ENCODE peak calls at places on chromosomes 13 and 19, in eight cellular contexts. L is H9, Q is HCT116, V is psoas muscle, I is heart right ventricle, A is epithelial cell of esophagus, S is lower leg skin, Y is BE2C. R is an unnamed sample.

GRCh38 chr13:25990801-25991200 is 61.0 kb downstream of the SHISA2 start:
- DNase-seq in L (no peak), Q (no peak), V (no peak), I (no peak), A (no peak), S (no peak), Y (no peak), R (peak)

GRCh38 chr19:38399081-38399480 is 3.8 kb upstream of the FAM98C start:
- DNase-seq in L (no peak), Q (no peak), V (no peak), I (no peak), A (no peak), S (no peak), Y (no peak), R (no peak)

GRCh38 chr19:30328096-30328495 is 44.1 kb upstream of the ZNF536 start:
- DNase-seq in L (peak), Q (no peak), V (no peak), I (no peak), A (no peak), S (peak), Y (no peak), R (no peak)

GRCh38 chr19:29483944-29484581 is 41.7 kb upstream of the VSTM2B start:
- DNase-seq in L (peak), Q (no peak), V (no peak), I (no peak), A (no peak), S (peak), Y (no peak), R (no peak)

GRCh38 chr13:113023217-113023597 is 54.2 kb downstream of the MCF2L start:
- DNase-seq in L (no peak), Q (no peak), V (no peak), I (peak), A (peak), S (no peak), Y (no peak), R (no peak)

GRCh38 chr13:36344173-36344572 is 2.0 kb downstream of the SPART start:
- DNase-seq in L (no peak), Q (no peak), V (no peak), I (no peak), A (peak), S (no peak), Y (no peak), R (no peak)

GRCh38 chr13:20902438-20903163 is at the start of gene XPO4:
- DNase-seq in L (peak), Q (peak), V (peak), I (peak), A (peak), S (peak), Y (peak), R (peak)

GRCh38 chr19:38852231-38853044 is 2.7 kb upstream of the HNRNPL start:
- DNase-seq in L (peak), Q (no peak), V (peak), I (no peak), A (peak), S (peak), Y (no peak), R (no peak)

GRCh38 chr19:30228113-30228725 is 144.0 kb upstream of the ZNF536 start:
- DNase-seq in L (no peak), Q (no peak), V (no peak), I (no peak), A (no peak), S (no peak), Y (peak), R (peak)

GRCh38 chr13:108195146-108195545 is 20.2 kb downstream of the LIG4 start:
- DNase-seq in L (no peak), Q (no peak), V (no peak), I (no peak), A (peak), S (no peak), Y (no peak), R (no peak)

GRCh38 chr13:41127746-41128145 is 4.9 kb downstream of the KBTBD6 start:
- DNase-seq in L (no peak), Q (no peak), V (no peak), I (no peak), A (peak), S (no peak), Y (no peak), R (no peak)

GRCh38 chr19:56751078-56751489 is 79.5 kb upstream of the ZNF835 start:
- DNase-seq in L (no peak), Q (no peak), V (no peak), I (no peak), A (no peak), S (no peak), Y (no peak), R (no peak)

GRCh38 chr13:81320516-81320915 is 979.6 kb upstream of the SPRY2 start:
- DNase-seq in L (no peak), Q (no peak), V (no peak), I (no peak), A (no peak), S (no peak), Y (no peak), R (no peak)

GRCh38 chr13:111383591-111384440 is 63.4 kb downstream of the TEX29 start:
- DNase-seq in L (peak), Q (no peak), V (no peak), I (no peak), A (no peak), S (peak), Y (no peak), R (no peak)

GRCh38 chr13:30307966-30308290 is 577 bp upstream of the KATNAL1 start:
- DNase-seq in L (no peak), Q (no peak), V (no peak), I (no peak), A (no peak), S (no peak), Y (no peak), R (no peak)

GRCh38 chr13:77584111-77584510 is 48.6 kb downstream of the SCEL start:
- DNase-seq in L (no peak), Q (no peak), V (no peak), I (no peak), A (peak), S (peak), Y (no peak), R (no peak)

GRCh38 chr13:20231839-20232555 is at the start of gene GJB6:
- DNase-seq in L (peak), Q (no peak), V (no peak), I (no peak), A (peak), S (no peak), Y (no peak), R (peak)

GRCh38 chr13:57595775-57596174 is 35.8 kb upstream of the PCDH17 start:
- DNase-seq in L (no peak), Q (no peak), V (no peak), I (no peak), A (no peak), S (no peak), Y (no peak), R (no peak)

GRCh38 chr13:80577951-80578670 is 237.2 kb upstream of the SPRY2 start:
- DNase-seq in L (no peak), Q (no peak), V (peak), I (peak), A (peak), S (no peak), Y (peak), R (no peak)

GRCh38 chr13:31200636-31200970 is 828 bp downstream of the B3GLCT start:
- DNase-seq in L (peak), Q (no peak), V (peak), I (peak), A (no peak), S (peak), Y (peak), R (peak)

DNA sequence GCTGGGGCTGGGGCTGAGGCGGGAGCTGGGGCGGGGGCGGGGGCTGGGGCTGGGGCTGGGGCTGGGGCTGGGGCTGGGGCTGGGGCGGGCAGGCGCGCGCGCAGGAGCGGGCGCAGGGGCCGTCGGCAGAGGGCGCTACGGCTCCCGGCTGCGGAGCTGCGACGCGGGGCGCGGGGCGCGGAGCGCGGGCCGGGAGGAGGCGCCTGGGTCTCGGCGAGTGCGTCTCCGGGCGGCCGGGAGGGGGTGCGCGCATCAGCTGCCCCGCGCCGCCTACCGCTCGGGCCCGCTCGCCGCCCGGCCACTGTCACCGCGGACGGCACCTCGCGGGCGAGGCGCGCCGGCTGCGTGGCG is 416 bp upstream of the MTUS2 start:
- DNase-seq in L (peak), Q (no peak), V (no peak), I (peak), A (peak), S (no peak), Y (peak), R (peak)
- TF ChIP-seq CTCF in L (peak), Q (peak), V (no peak), I (no peak), A (no peak), S (no peak), Y (no peak), R (no peak)

GRCh38 chr19:50739132-50739746 is 16.1 kb downstream of the CLEC11A start:
- DNase-seq in L (no peak), Q (no peak), V (no peak), I (no peak), A (no peak), S (no peak), Y (no peak), R (no peak)

GRCh38 chr19:50741179-50741933 is 18.2 kb downstream of the CLEC11A start:
- DNase-seq in L (no peak), Q (no peak), V (no peak), I (no peak), A (no peak), S (no peak), Y (no peak), R (no peak)

GRCh38 chr19:50739841-50740426 is 16.8 kb downstream of the CLEC11A start:
- DNase-seq in L (peak), Q (no peak), V (no peak), I (no peak), A (no peak), S (no peak), Y (no peak), R (no peak)

GRCh38 chr19:50736338-50736737 is 13.2 kb downstream of the CLEC11A start:
- DNase-seq in L (no peak), Q (no peak), V (no peak), I (no peak), A (no peak), S (no peak), Y (no peak), R (no peak)

GRCh38 chr19:50735869-50736268 is 12.7 kb downstream of the CLEC11A start:
- DNase-seq in L (no peak), Q (no peak), V (no peak), I (no peak), A (no peak), S (no peak), Y (no peak), R (no peak)
- TF ChIP-seq CTCF in L (no peak), Q (no peak), V (no peak), I (no peak), A (no peak), S (no peak), Y (no peak), R (no peak)

DNA sequence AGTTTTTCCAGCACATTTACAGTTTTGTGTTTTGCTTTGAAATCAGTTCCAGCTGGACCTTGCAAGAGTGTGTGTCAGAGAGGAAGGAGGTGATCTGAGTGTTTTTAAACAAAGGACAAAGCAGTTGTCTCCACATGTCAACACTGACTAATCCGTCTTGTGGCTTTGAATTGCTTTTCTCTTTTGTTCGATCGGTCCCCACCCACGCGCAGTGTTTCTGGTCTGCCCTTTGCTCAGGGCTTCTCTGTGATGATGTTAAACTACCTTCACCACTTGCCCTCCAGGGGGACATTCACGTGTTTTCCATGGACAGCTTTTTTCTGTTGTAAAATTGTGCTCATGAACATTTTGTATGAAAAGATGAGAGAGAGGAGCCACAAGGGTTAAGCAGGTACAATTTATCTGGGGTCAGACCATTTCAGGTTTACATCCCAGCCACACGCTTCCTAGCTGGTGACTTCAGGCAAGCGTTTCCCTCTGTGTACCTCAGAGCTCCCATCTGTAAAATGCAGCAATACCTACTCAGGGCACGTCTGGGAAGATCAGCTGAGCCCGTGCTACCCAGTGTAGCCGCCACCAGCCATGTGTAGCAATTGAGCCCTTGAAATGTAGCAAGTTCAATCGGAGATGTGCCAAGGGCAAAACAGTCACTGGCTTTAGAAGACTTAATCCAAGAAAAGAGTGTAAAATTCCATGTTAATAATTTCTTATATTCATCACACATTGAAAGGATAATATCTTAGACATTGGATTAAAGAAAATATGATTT is 13.5 kb upstream of the PLA2G4C start:
- DNase-seq in L (no peak), Q (peak), V (no peak), I (no peak), A (peak), S (no peak), Y (no peak), R (no peak)
- TF ChIP-seq CTCF in L (peak), Q (no peak), V (no peak), I (no peak), A (peak), S (no peak), Y (no peak), R (no peak)

GRCh38 chr19:48670699-48671455 is 1.9 kb downstream of the NTN5 start:
- DNase-seq in L (no peak), Q (no peak), V (no peak), I (no peak), A (no peak), S (no peak), Y (no peak), R (peak)

GRCh38 chr19:48671456-48671995 is 1.3 kb downstream of the NTN5 start:
- DNase-seq in L (no peak), Q (no peak), V (no peak), I (no peak), A (no peak), S (no peak), Y (no peak), R (no peak)

GRCh38 chr19:48674216-48674809 is 1.5 kb upstream of the NTN5 start:
- DNase-seq in L (peak), Q (no peak), V (no peak), I (no peak), A (no peak), S (no peak), Y (no peak), R (no peak)

GRCh38 chr19:48673436-48674100 is 751 bp upstream of the NTN5 start:
- DNase-seq in L (no peak), Q (no peak), V (no peak), I (no peak), A (no peak), S (no peak), Y (no peak), R (no peak)

DNA sequence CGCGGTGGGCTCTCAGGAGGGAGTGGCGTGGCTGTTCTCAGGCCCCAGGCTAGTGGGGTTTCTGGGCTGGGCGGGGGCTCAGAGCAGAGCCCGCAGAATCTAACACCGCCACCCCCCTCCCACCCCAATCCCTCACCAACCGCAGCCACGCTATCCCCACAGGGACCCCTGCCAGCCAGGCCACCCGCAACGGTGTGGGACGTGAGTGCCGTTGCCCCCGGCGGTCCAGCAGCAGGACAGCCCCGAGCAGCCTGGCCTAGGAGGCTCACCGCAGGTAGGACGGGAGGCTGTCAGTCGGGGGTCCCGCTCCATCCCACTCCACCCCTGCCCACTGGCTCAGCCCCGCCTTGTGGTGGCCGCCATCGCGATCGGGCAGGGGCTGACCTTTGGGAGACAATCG is at the start of gene NTN5:
- DNase-seq in L (no peak), Q (no peak), V (no peak), I (no peak), A (no peak), S (no peak), Y (no peak), R (no peak)
- TF ChIP-seq CTCF in L (no peak), Q (no peak), V (no peak), I (no peak), A (no peak), S (no peak), Y (no peak), R (no peak)

GRCh38 chr19:984165-984967 is at the start of gene WDR18:
- DNase-seq in L (peak), Q (peak), V (peak), I (peak), A (peak), S (peak), Y (peak), R (peak)
- TF ChIP-seq CTCF in L (no peak), Q (no peak), V (no peak), I (peak), A (no peak), S (no peak), Y (no peak), R (no peak)

GRCh38 chr19:12660980-12661379 is 5.6 kb downstream of the MAN2B1 start:
- DNase-seq in L (no peak), Q (no peak), V (no peak), I (no peak), A (no peak), S (no peak), Y (no peak), R (no peak)

GRCh38 chr19:12655546-12655945 is 11.0 kb downstream of the MAN2B1 start:
- DNase-seq in L (no peak), Q (no peak), V (no peak), I (no peak), A (no peak), S (no peak), Y (no peak), R (no peak)

GRCh38 chr19:12657966-12658365 is 8.6 kb downstream of the MAN2B1 start:
- DNase-seq in L (no peak), Q (no peak), V (no peak), I (no peak), A (no peak), S (no peak), Y (no peak), R (no peak)

GRCh38 chr19:12652219-12652618 is 14.3 kb downstream of the MAN2B1 start:
- DNase-seq in L (no peak), Q (no peak), V (no peak), I (no peak), A (no peak), S (no peak), Y (no peak), R (no peak)

DNA sequence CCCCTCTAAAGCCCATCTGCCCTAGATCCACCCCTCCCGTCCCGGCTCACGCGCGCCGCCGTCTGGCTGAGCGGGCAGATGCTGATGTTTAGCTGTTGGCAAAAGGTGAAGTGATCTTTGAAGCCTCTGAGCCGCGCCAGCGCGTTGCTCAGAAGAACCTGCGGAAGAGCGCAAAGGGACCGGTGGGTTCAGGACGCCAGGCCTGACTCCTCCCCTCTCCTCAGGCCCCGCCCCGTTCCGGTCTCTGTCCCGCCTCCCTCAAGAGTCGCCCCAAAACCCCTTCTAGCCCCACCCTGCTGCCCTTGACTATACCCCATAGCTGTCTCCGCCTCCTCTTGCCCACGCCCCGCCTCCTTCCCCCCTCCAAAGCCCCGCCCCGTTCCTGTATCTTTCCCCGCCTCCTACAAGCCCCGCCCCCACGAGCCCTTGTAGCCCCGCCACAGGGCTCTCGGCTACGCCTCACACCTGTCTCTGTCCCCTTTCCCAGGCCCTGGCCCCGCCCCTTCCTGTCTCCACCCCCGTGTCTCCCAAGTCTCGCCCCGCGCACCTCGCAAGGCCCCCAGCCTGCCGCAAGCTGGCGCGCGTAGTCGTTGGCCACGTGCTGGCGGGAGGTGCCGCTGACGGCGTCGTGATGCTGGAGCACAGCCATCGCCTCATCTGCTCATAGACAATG is 9.5 kb downstream of the MAN2B1 start:
- DNase-seq in L (peak), Q (no peak), V (no peak), I (no peak), A (no peak), S (no peak), Y (no peak), R (no peak)
- TF ChIP-seq CTCF in L (no peak), Q (no peak), V (no peak), I (no peak), A (no peak), S (no peak), Y (no peak), R (no peak)

GRCh38 chr13:44180876-44181536 is 192.6 kb upstream of the SERP2 start:
- DNase-seq in L (no peak), Q (no peak), V (no peak), I (no peak), A (no peak), S (no peak), Y (no peak), R (no peak)

GRCh38 chr13:44184740-44185139 is 188.9 kb upstream of the SERP2 start:
- DNase-seq in L (no peak), Q (no peak), V (no peak), I (no peak), A (no peak), S (no peak), Y (no peak), R (no peak)

GRCh38 chr13:44176173-44176572 is 197.5 kb upstream of the SERP2 start:
- DNase-seq in L (no peak), Q (no peak), V (no peak), I (no peak), A (no peak), S (no peak), Y (no peak), R (no peak)

DNA sequence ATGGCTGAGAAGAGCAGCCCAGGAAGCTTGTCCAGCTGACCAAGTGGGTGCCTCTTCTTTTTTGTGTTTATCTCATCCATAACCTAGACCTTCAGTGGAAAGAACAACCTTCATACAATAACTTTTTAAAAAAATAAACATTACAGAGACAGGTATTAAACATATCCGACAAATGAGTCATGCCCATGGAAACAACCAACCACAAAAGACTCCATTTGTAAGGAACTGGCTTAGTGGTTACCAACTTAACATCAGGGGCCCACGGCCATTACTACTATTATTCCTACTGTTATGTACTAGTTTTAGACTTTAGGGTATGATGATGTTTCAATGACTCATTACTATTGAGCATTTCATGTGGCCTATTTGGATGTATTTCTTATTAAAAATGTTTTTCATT is 191.7 kb upstream of the SERP2 start:
- DNase-seq in L (no peak), Q (no peak), V (no peak), I (no peak), A (peak), S (no peak), Y (no peak), R (no peak)
- TF ChIP-seq CTCF in L (no peak), Q (no peak), V (no peak), I (no peak), A (no peak), S (no peak), Y (no peak), R (no peak)

GRCh38 chr19:11530432-11530831 is 1.5 kb upstream of the ECSIT start:
- DNase-seq in L (peak), Q (peak), V (peak), I (peak), A (peak), S (peak), Y (peak), R (peak)

GRCh38 chr19:11539495-11540365 is 1.1 kb downstream of the CNN1 start:
- DNase-seq in L (no peak), Q (no peak), V (no peak), I (no peak), A (no peak), S (no peak), Y (peak), R (peak)

GRCh38 chr19:11535792-11536595 is 2.7 kb upstream of the CNN1 start:
- DNase-seq in L (peak), Q (peak), V (peak), I (peak), A (peak), S (peak), Y (peak), R (peak)

GRCh38 chr19:11538232-11539036 is at the start of gene CNN1:
- DNase-seq in L (peak), Q (no peak), V (peak), I (peak), A (no peak), S (no peak), Y (peak), R (peak)

GRCh38 chr19:11534538-11534937 is 4.1 kb upstream of the CNN1 start:
- DNase-seq in L (no peak), Q (no peak), V (no peak), I (no peak), A (no peak), S (no peak), Y (no peak), R (no peak)
- TF ChIP-seq CTCF in L (no peak), Q (no peak), V (no peak), I (no peak), A (no peak), S (no peak), Y (no peak), R (no peak)